ENCODE peak calls at places on chromosome 11, in nine cellular contexts. E is endothelial cell, G is stomach, Z is fibroblast of the aortic adventitia, D is mucosa of descending colon, S is fibroblast of mammary gland, Q is uterus, P is AG10803, Y is left ventricle myocardium inferior. N is an unnamed sample.

GRCh38 chr11:126410649-126411048 is 55.2 kb downstream of the ST3GAL4 start:
- DNase-seq in E (no peak), G (no peak), Z (peak), D (peak), S (no peak), Q (no peak), P (peak), Y (peak), N (no peak)

GRCh38 chr11:62552465-62552782 is 5.8 kb upstream of the AHNAK start:
- DNase-seq in E (no peak), G (no peak), Z (peak), D (no peak), S (peak), Q (no peak), P (peak), Y (peak), N (no peak)

GRCh38 chr11:33844236-33844635 is 47.6 kb downstream of the LMO2 start:
- DNase-seq in E (no peak), G (no peak), Z (no peak), D (no peak), S (no peak), Q (no peak), P (no peak), Y (no peak), N (no peak)

GRCh38 chr11:8242480-8243280 is 21.0 kb downstream of the LMO1 start:
- DNase-seq in E (no peak), G (no peak), Z (no peak), D (peak), S (no peak), Q (no peak), P (no peak), Y (no peak), N (no peak)

GRCh38 chr11:114774599-114775365 is 96.5 kb downstream of the NXPE2 start:
- DNase-seq in E (peak), G (peak), Z (no peak), D (peak), S (no peak), Q (no peak), P (peak), Y (no peak), N (no peak)

GRCh38 chr11:7672960-7673723 is at the start of gene CYB5R2:
- DNase-seq in E (peak), G (peak), Z (peak), D (peak), S (peak), Q (peak), P (peak), Y (peak), N (peak)

GRCh38 chr11:69241844-69242582 is 51.9 kb upstream of the MYEOV start:
- DNase-seq in E (no peak), G (no peak), Z (no peak), D (no peak), S (no peak), Q (no peak), P (no peak), Y (no peak), N (no peak)

GRCh38 chr11:91396243-91397133 is 828.1 kb upstream of the FAT3 start:
- DNase-seq in E (no peak), G (no peak), Z (no peak), D (no peak), S (no peak), Q (no peak), P (no peak), Y (no peak), N (peak)

GRCh38 chr11:58941838-58942237 is 2.5 kb downstream of the GLYATL1 start:
- DNase-seq in E (no peak), G (no peak), Z (no peak), D (no peak), S (no peak), Q (no peak), P (no peak), Y (no peak), N (no peak)

GRCh38 chr11:70290341-70291065 is 20.0 kb downstream of the PPFIA1 start:
- DNase-seq in E (no peak), G (no peak), Z (no peak), D (no peak), S (no peak), Q (no peak), P (no peak), Y (no peak), N (peak)

GRCh38 chr11:79244805-79245197 is 196.0 kb downstream of the TENM4 start:
- DNase-seq in E (no peak), G (no peak), Z (no peak), D (no peak), S (no peak), Q (no peak), P (no peak), Y (no peak), N (no peak)

GRCh38 chr11:133600876-133601275 is 68.6 kb upstream of the OPCML start:
- DNase-seq in E (no peak), G (no peak), Z (no peak), D (no peak), S (no peak), Q (no peak), P (no peak), Y (no peak), N (no peak)

GRCh38 chr11:134150195-134150903 is 73.4 kb downstream of the NCAPD3 start:
- DNase-seq in E (no peak), G (no peak), Z (no peak), D (no peak), S (no peak), Q (no peak), P (no peak), Y (no peak), N (no peak)

GRCh38 chr11:74726547-74727182 is 4.6 kb downstream of the CHRDL2 start:
- DNase-seq in E (peak), G (peak), Z (peak), D (peak), S (peak), Q (peak), P (peak), Y (peak), N (peak)

GRCh38 chr11:45021692-45022130 is 71.0 kb upstream of the TP53I11 start:
- DNase-seq in E (no peak), G (no peak), Z (peak), D (peak), S (peak), Q (peak), P (peak), Y (peak), N (no peak)

GRCh38 chr11:102611291-102611690 is 13.8 kb downstream of the MMP20 start:
- DNase-seq in E (no peak), G (no peak), Z (no peak), D (no peak), S (no peak), Q (no peak), P (no peak), Y (no peak), N (no peak)

GRCh38 chr11:127273593-127274327 is 273.2 kb upstream of the KIRREL3 start:
- DNase-seq in E (no peak), G (no peak), Z (no peak), D (no peak), S (no peak), Q (no peak), P (no peak), Y (no peak), N (no peak)

GRCh38 chr11:27217948-27218410 is 145.0 kb downstream of the CCDC34 start:
- DNase-seq in E (no peak), G (no peak), Z (peak), D (no peak), S (peak), Q (no peak), P (peak), Y (no peak), N (no peak)

GRCh38 chr11:104320956-104321355 is 157.0 kb upstream of the PDGFD start:
- DNase-seq in E (no peak), G (no peak), Z (no peak), D (no peak), S (no peak), Q (no peak), P (no peak), Y (no peak), N (no peak)

DNA sequence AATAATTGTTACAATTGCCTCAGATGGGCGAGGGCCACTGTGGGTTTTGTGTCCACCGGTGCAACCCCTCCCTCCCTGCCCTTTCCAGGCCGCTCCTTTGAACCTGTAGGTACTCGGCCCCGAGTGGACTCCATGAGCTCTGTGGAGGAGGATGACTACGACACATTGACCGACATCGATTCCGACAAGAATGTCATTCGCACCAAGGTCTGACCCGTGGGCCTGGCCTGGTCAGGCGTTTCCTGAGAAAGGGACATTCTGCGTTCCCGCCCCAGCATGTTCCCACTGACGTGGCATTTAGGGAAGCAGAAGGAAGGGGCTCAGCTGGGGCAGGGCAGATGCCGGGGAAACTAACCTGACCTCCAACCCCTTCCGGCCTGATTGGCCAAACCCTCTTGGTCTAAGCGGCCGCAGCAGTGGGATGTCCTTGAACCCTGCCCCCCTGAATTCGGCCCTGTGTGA is 10.1 kb downstream of the SIDT2 start:
- DNase-seq in E (no peak), G (peak), Z (no peak), D (peak), S (no peak), Q (no peak), P (no peak), Y (no peak), N (no peak)
- TF ChIP-seq CTCF in E (no peak), G (no peak), Z (no peak), D (no peak), S (no peak), Q (no peak), P (no peak), Y (no peak), N (no peak)

DNA sequence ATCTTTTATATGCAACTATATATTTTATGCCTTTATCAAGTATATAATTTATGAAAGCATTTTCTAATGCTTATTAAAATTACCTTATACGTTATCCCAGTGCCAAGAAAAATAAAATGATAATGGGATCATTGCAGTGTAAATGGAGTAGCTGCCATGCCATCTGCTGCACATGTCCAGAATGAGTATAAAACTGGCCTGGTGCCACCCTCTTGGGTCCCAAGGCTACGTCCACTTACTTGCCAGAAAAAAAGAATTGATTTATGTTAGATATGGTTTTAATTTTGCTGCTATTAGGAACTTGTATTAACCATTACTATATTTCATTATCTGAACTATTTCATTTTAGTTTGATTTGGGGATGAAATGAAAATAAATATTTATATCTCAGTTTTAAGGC is 1127.1 kb upstream of the CNTN5 start:
- DNase-seq in E (no peak), G (no peak), Z (no peak), D (no peak), S (no peak), Q (no peak), P (no peak), Y (no peak), N (no peak)
- TF ChIP-seq CTCF in E (no peak), G (no peak), Z (no peak), D (no peak), S (no peak), Q (no peak), P (no peak), Y (no peak), N (no peak)

GRCh38 chr11:120715239-120715638 is 203.7 kb downstream of the GRIK4 start:
- DNase-seq in E (no peak), G (no peak), Z (peak), D (no peak), S (peak), Q (no peak), P (no peak), Y (no peak), N (no peak)
- TF ChIP-seq CTCF in E (peak), G (no peak), Z (peak), D (no peak), S (peak), Q (peak), P (peak), Y (peak), N (peak)

GRCh38 chr11:37182036-37182435 is 584.0 kb upstream of the RAG2 start:
- DNase-seq in E (no peak), G (no peak), Z (no peak), D (no peak), S (no peak), Q (no peak), P (no peak), Y (no peak), N (no peak)

DNA sequence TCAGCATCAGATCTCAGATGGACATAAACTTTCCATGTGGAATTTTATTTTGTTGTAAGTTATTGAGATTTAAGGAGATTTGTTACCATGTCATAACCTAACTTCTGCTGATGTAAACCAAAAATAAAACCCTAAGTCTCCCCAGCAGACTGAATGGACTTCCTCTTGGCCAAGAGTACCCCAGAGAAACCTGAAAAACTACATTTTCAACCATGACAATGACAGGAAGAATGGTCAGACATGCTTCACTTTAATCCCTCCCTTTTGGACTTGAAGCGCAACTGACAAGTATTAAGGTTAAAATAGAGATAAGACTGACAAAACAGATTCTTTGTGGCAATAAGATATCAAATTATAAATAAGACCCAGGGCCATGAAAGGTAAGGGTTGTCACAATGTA is 579.7 kb upstream of the RAG2 start:
- DNase-seq in E (no peak), G (no peak), Z (no peak), D (no peak), S (no peak), Q (no peak), P (no peak), Y (no peak), N (no peak)
- TF ChIP-seq CTCF in E (no peak), G (no peak), Z (no peak), D (no peak), S (no peak), Q (no peak), P (no peak), Y (no peak), N (no peak)

GRCh38 chr11:86230196-86230813 is 14.2 kb upstream of the EED start:
- DNase-seq in E (no peak), G (no peak), Z (no peak), D (no peak), S (no peak), Q (no peak), P (no peak), Y (no peak), N (peak)
- TF ChIP-seq CTCF in E (no peak), G (no peak), Z (no peak), D (no peak), S (no peak), Q (no peak), P (peak), Y (no peak), N (no peak)

GRCh38 chr11:84947970-84948600 is 679.1 kb downstream of the DLG2 start:
- DNase-seq in E (no peak), G (no peak), Z (peak), D (no peak), S (peak), Q (no peak), P (peak), Y (no peak), N (no peak)

GRCh38 chr11:84947070-84947469 is 680.1 kb downstream of the DLG2 start:
- DNase-seq in E (no peak), G (no peak), Z (no peak), D (no peak), S (no peak), Q (no peak), P (no peak), Y (no peak), N (no peak)
- TF ChIP-seq CTCF in E (no peak), G (no peak), Z (no peak), D (no peak), S (no peak), Q (no peak), P (no peak), Y (no peak), N (no peak)